ENCODE peak calls at places on chromosomes 13 and 19, in six cellular contexts. V is Peyer's patch, S is tibial nerve, X is uterus, U is fibroblast of lung, Y is GM23248. N is an unnamed sample. For H3K4me1, the result is how much of the 10 kb centered on the place peaks cover.

GRCh38 chr19:35195822-35196221 is 32.7 kb downstream of the FAM187B start:
- DNase-seq in Y (peak), X (no peak), S (no peak), U (no peak), V (no peak), N (no peak)

GRCh38 chr13:76019421-76020044 is 383.4 kb downstream of the LMO7 start:
- DNase-seq in X (no peak), S (no peak), V (no peak), Y (no peak), U (no peak), N (peak)

GRCh38 chr13:73138967-73139491 is 80.2 kb downstream of the KLF5 start:
- DNase-seq in X (no peak), Y (no peak), V (no peak), U (no peak), S (no peak), N (no peak)

GRCh38 chr13:100625447-100625846 is 36.9 kb upstream of the GGACT start:
- DNase-seq in U (no peak), V (no peak), X (no peak), Y (no peak), S (no peak), N (no peak)

GRCh38 chr19:40342644-40343311 is 5.4 kb downstream of the C19orf47 start:
- DNase-seq in Y (no peak), U (no peak), X (no peak), V (no peak), S (no peak), N (no peak)

GRCh38 chr19:1231729-1232128 is 6.1 kb downstream of the CBARP start:
- DNase-seq in X (no peak), Y (no peak), S (no peak), V (no peak), U (no peak), N (no peak)

GRCh38 chr13:100941377-100941776 is 266.8 kb upstream of the TMTC4 start:
- DNase-seq in X (no peak), U (no peak), Y (no peak), V (no peak), S (no peak), N (no peak)

GRCh38 chr13:99203601-99204579 is 3.2 kb downstream of the UBAC2 start:
- DNase-seq in U (no peak), X (no peak), Y (no peak), V (no peak), S (no peak), N (no peak)

GRCh38 chr19:17872251-17873001 is 681 bp downstream of the SLC5A5 start:
- DNase-seq in Y (no peak), V (peak), S (no peak), X (no peak), U (no peak), N (no peak)

GRCh38 chr13:51923983-51924539 is 62.3 kb downstream of the CCDC70 start:
- DNase-seq in U (no peak), V (no peak), S (no peak), X (no peak), Y (peak), N (no peak)

GRCh38 chr13:52615817-52616216 is 26.4 kb upstream of the HNRNPA1L2 start:
- DNase-seq in U (no peak), X (no peak), V (no peak), S (no peak), Y (no peak), N (no peak)

GRCh38 chr19:35897706-35898451 is 2.5 kb downstream of the NFKBID start:
- DNase-seq in U (no peak), V (no peak), S (no peak), Y (no peak), X (no peak), N (no peak)

GRCh38 chr13:101661839-101662238 is 209.4 kb downstream of the ITGBL1 start:
- DNase-seq in X (no peak), V (no peak), U (no peak), Y (peak), S (no peak), N (no peak)

GRCh38 chr13:76828316-76828741 is 57.9 kb downstream of the KCTD12 start:
- DNase-seq in X (no peak), Y (peak), U (no peak), V (no peak), S (no peak), N (no peak)

GRCh38 chr19:45632468-45633196 is 6.6 kb downstream of the EML2 start:
- DNase-seq in U (peak), Y (peak), S (no peak), X (peak), V (peak), N (peak)

GRCh38 chr13:33168326-33168960 is 117.1 kb downstream of the STARD13 start:
- DNase-seq in Y (no peak), V (no peak), U (no peak), S (no peak), X (no peak), N (no peak)

GRCh38 chr13:113001251-113002140 is 32.5 kb downstream of the MCF2L start:
- DNase-seq in V (no peak), X (no peak), Y (peak), S (no peak), U (peak), N (peak)

GRCh38 chr19:56537442-56537841 is 1.3 kb upstream of the ZFP28 start:
- DNase-seq in V (no peak), X (no peak), S (no peak), U (no peak), Y (no peak), N (no peak)

GRCh38 chr13:49314344-49314882 is 66.7 kb downstream of the CDADC1 start:
- DNase-seq in U (no peak), Y (peak), X (no peak), S (no peak), V (no peak), N (no peak)

GRCh38 chr13:100523437-100523836 is 65.2 kb downstream of the GGACT start:
- DNase-seq in Y (no peak), V (no peak), S (no peak), X (no peak), U (no peak), N (no peak)

GRCh38 chr13:93625536-93625935 is 398.9 kb downstream of the GPC6 start:
- DNase-seq in X (no peak), U (peak), S (no peak), Y (peak), V (no peak), N (no peak)

GRCh38 chr13:109026266-109026665 is 396.9 kb downstream of the MYO16 start:
- DNase-seq in X (no peak), U (no peak), Y (no peak), V (no peak), S (no peak), N (no peak)

GRCh38 chr13:75806101-75806500 is 170.0 kb downstream of the LMO7 start:
- DNase-seq in X (no peak), S (no peak), V (no peak), U (no peak), Y (no peak), N (no peak)

GRCh38 chr13:111458001-111458531 is 137.6 kb downstream of the TEX29 start:
- DNase-seq in U (no peak), Y (no peak), V (no peak), X (no peak), S (no peak), N (no peak)

GRCh38 chr19:40682431-40682964 is 8.0 kb downstream of the NUMBL start:
- DNase-seq in U (no peak), V (no peak), X (no peak), S (no peak), Y (no peak), N (no peak)

GRCh38 chr13:44140146-44140545 is 233.5 kb upstream of the SERP2 start:
- DNase-seq in X (no peak), Y (no peak), U (no peak), V (peak), S (no peak), N (no peak)

GRCh38 chr13:94303644-94304174 is 175.8 kb downstream of the DCT start:
- DNase-seq in V (no peak), U (no peak), X (no peak), S (no peak), Y (no peak), N (no peak)

GRCh38 chr13:40031031-40031430 is 375.6 kb downstream of the COG6 start:
- DNase-seq in V (no peak), X (no peak), S (no peak), Y (peak), U (peak), N (no peak)

DNA sequence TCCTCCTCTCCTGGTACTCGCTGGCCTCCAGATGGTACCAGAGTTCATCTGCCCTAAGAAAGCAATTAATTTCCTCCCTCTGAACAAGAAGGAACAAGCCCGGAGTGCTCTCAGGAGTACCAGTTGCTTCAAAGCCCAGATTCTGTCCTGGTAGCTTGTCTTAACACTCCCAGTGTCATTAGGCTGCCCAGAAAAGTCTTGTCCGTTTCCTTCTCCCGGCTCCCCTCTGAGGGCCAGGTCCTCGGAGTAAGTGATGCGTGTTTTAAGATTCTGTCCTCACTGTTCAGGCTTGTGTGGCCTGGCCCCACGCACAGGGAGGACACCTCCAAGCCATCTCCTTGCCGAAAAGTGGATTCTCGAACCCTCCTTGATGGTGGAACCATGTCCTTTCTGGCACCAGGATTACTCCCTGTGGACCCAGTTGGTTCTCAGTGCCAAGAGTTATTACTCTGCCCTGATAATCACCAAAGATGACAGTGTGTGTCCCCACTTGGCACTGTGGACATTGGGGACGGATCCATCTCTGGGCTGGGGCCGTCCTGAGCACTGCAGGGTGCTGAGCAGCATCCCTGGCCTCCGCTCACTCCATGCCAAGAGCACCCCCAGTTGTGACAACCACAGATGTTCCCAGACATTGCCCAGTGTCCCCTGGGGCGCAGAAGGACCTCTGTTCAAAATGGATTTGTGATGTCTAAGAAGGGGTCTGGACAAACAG is 52.5 kb downstream of the RFX2 start:
- DNase-seq in S (no peak), U (no peak), V (peak), Y (no peak), X (peak), N (peak)
- H3K4me1 ChIP-seq in S (under half), U (under half), V (under half), Y (under half), X (under half), N (under half)

GRCh38 chr13:30142502-30143211 is 164.7 kb downstream of the KATNAL1 start:
- DNase-seq in S (no peak), V (no peak), X (peak), U (peak), Y (peak), N (peak)
- H3K4me1 ChIP-seq in S (under half), V (under half), X (under half), U (under half), Y (under half), N (under half)

DNA sequence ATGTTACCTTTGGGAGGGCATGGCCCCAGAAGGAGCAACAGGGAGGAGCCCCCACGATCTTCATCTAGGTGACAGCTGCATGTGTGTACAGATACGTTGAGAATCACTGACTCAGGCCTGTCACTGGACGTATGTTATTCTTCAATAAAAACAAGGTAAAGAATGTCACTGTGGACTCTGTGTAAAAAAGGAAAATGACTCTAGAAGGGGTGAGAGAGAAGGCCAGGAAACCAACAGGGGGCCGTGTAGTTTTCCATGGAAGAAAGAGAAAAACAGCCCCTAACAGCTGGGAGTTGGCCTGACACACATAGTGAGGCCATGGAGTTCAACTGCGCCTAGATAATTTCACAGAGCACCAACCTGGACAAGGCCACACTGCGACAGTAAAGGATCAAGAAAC is 1.9 kb upstream of the LYPD3 start:
- DNase-seq in Y (no peak), U (no peak), V (no peak), S (no peak), X (no peak), N (no peak)
- H3K4me1 ChIP-seq in Y (under half), U (under half), V (under half), S (under half), X (under half), N (under half)

GRCh38 chr19:34184880-34185491 is 12.7 kb downstream of the LSM14A start:
- DNase-seq in S (no peak), U (peak), X (no peak), V (no peak), Y (peak), N (no peak)
- H3K4me1 ChIP-seq in S (under half), U (under half), X (under half), V (under half), Y (under half), N (under half)

GRCh38 chr19:47158367-47158791 is 27.7 kb downstream of the SAE1 start:
- DNase-seq in U (no peak), S (no peak), X (no peak), V (no peak), Y (no peak), N (no peak)
- H3K4me1 ChIP-seq in U (under half), S (under half), X (under half), V (under half), Y (under half), N (under half)

GRCh38 chr19:54692294-54692615 is 29.5 kb downstream of the LILRB4 start:
- DNase-seq in S (no peak), Y (no peak), V (no peak), U (no peak), X (no peak), N (no peak)
- H3K4me1 ChIP-seq in S (under half), Y (under half), V (under half), U (under half), X (under half), N (under half)

GRCh38 chr19:3867971-3868769 is 668 bp downstream of the ZFR2 start:
- DNase-seq in V (no peak), X (no peak), Y (no peak), S (no peak), U (no peak), N (no peak)

GRCh38 chr19:3868770-3869456 is at the start of gene ZFR2:
- DNase-seq in X (no peak), Y (no peak), U (no peak), V (no peak), S (no peak), N (peak)

DNA sequence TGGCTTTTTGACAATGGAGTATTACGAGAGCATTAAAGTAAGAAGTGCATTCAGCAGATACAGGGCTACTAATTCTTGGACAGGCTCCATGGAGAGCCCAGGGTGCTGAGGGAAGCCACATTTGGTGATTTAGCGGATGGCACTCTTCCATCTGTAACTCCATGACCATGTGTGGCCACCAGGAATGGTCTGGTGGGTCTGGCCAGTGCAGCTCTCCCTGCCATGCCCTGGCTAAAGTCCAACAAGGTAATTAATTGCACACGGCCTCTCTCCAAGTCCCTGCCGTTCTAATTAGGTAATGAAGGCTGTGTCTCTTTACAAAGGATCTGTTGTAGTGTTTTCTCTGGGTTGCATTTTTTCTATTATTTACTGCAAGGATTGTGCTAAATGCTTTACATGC is 4.3 kb upstream of the ZFR2 start:
- DNase-seq in U (no peak), S (no peak), V (no peak), Y (no peak), X (no peak), N (no peak)
- H3K4me1 ChIP-seq in U (under half), S (under half), V (under half), Y (under half), X (under half), N (under half)

GRCh38 chr19:42219812-42220750 is at the start of gene ZNF526:
- DNase-seq in U (peak), X (peak), Y (peak), V (peak), S (peak), N (peak)
- H3K4me1 ChIP-seq in U (under half), X (under half), Y (under half), V (under half), S (under half), N (under half)

GRCh38 chr19:16372065-16372915 is 47.7 kb downstream of the KLF2 start:
- DNase-seq in X (no peak), S (no peak), V (no peak), Y (no peak), U (no peak), N (no peak)

GRCh38 chr19:16369664-16370576 is 45.3 kb downstream of the KLF2 start:
- DNase-seq in X (no peak), Y (no peak), U (no peak), V (no peak), S (no peak), N (no peak)

GRCh38 chr19:16373079-16373478 is 48.5 kb downstream of the KLF2 start:
- DNase-seq in U (no peak), V (no peak), X (no peak), Y (no peak), S (no peak), N (no peak)

GRCh38 chr19:16370671-16371391 is 46.2 kb downstream of the KLF2 start:
- DNase-seq in Y (no peak), S (no peak), V (no peak), X (no peak), U (no peak), N (no peak)

GRCh38 chr19:16371540-16371986 is 46.9 kb downstream of the KLF2 start:
- DNase-seq in Y (no peak), X (no peak), U (no peak), V (peak), S (no peak), N (peak)
- H3K4me1 ChIP-seq in Y (under half), X (under half), U (under half), V (under half), S (under half), N (half or more)

N was measured in testis.